ENCODE peak calls at places on chromosomes 5 and 9, in ten cellular contexts. M is heart right ventricle, N is lower leg skin, R is GM20000, E is A549, Q is suprapubic skin, D is H1, B is transverse colon, C is fibroblast of pulmonary artery, A is tibial artery. L is an unnamed sample.

GRCh38 chr9:93536874-93537273 is 39.5 kb upstream of the PHF2 start:
- DNase-seq in M (no peak), N (no peak), R (no peak), E (peak; percentile 13), Q (no peak), D (no peak), B (no peak), C (no peak), A (no peak), L (no peak)

GRCh38 chr5:171309276-171309525 is 153 bp downstream of the TLX3 start:
- DNase-seq in M (no peak), N (no peak), R (no peak), E (no peak), Q (no peak), D (no peak), B (no peak), C (no peak), A (no peak), L (no peak)

GRCh38 chr5:36452394-36453100 is 150.8 kb upstream of the RANBP3L start:
- DNase-seq in M (no peak), N (peak; percentile 46), R (no peak), E (no peak), Q (no peak), D (no peak), B (no peak), C (no peak), A (no peak), L (no peak)

GRCh38 chr5:10306806-10307205 is 896 bp downstream of the CMBL start:
- DNase-seq in M (no peak), N (no peak), R (no peak), E (no peak), Q (no peak), D (no peak), B (no peak), C (no peak), A (no peak), L (no peak)

GRCh38 chr5:72210913-72211670 is 103.8 kb downstream of the MAP1B start:
- DNase-seq in M (peak; percentile 42), N (peak; percentile 33), R (no peak), E (peak; percentile 39), Q (no peak), D (no peak), B (peak; percentile 23), C (peak; percentile 82), A (peak; percentile 30), L (peak; percentile 74)

GRCh38 chr9:94139672-94140417 is 55.6 kb downstream of the PTPDC1 start:
- DNase-seq in M (peak; percentile 84), N (peak; percentile 85), R (no peak), E (peak; percentile 71), Q (peak; percentile 93), D (no peak), B (peak; percentile 74), C (peak; percentile 98), A (peak; percentile 92), L (peak; percentile 89)

GRCh38 chr5:36273809-36274526 is 27.7 kb downstream of the RANBP3L start:
- DNase-seq in M (no peak), N (no peak), R (no peak), E (no peak), Q (no peak), D (no peak), B (no peak), C (no peak), A (no peak), L (peak; percentile 16)

GRCh38 chr5:160479926-160480325 is 58.3 kb downstream of the PTTG1 start:
- DNase-seq in M (no peak), N (no peak), R (no peak), E (no peak), Q (no peak), D (no peak), B (no peak), C (peak; percentile 57), A (no peak), L (no peak)

GRCh38 chr9:71079451-71079850 is 42.0 kb downstream of the TRPM3 start:
- DNase-seq in M (no peak), N (no peak), R (no peak), E (peak; percentile 2), Q (no peak), D (no peak), B (no peak), C (peak; percentile 16), A (no peak), L (no peak)

GRCh38 chr9:29945012-29945411 is 2371.7 kb upstream of the C9orf72 start:
- DNase-seq in M (no peak), N (no peak), R (no peak), E (no peak), Q (no peak), D (no peak), B (no peak), C (peak; percentile 43), A (no peak), L (no peak)

GRCh38 chr5:143037071-143037470 is 266.9 kb downstream of the ARHGAP26 start:
- DNase-seq in M (no peak), N (no peak), R (no peak), E (no peak), Q (no peak), D (peak; percentile 19), B (no peak), C (no peak), A (no peak), L (no peak)

GRCh38 chr5:146877178-146877681 is 1.3 kb downstream of the PPP2R2B start:
- DNase-seq in M (no peak), N (no peak), R (peak; percentile 21), E (no peak), Q (no peak), D (no peak), B (no peak), C (no peak), A (no peak), L (no peak)

GRCh38 chr5:55600536-55601208 is 65.9 kb upstream of the PLPP1 start:
- DNase-seq in M (no peak), N (no peak), R (peak; percentile 39), E (peak; percentile 21), Q (no peak), D (no peak), B (no peak), C (peak; percentile 85), A (peak; percentile 31), L (peak; percentile 30)

GRCh38 chr5:38736089-38736488 is 109.7 kb upstream of the OSMR start:
- DNase-seq in M (no peak), N (no peak), R (no peak), E (no peak), Q (no peak), D (no peak), B (no peak), C (no peak), A (no peak), L (no peak)
- TF ChIP-seq CTCF in M (no peak), N (no peak), R (no peak), E (no peak), Q (no peak), D (no peak), B (no peak), C (no peak), A (no peak), L (no peak)

GRCh38 chr9:136275655-136276429 is 28.1 kb downstream of the CCDC187 start:
- DNase-seq in M (no peak), N (no peak), R (no peak), E (no peak), Q (no peak), D (no peak), B (no peak), C (no peak), A (no peak), L (no peak)
- TF ChIP-seq CTCF in M (no peak), N (no peak), R (no peak), E (no peak), Q (no peak), D (no peak), B (no peak), C (no peak), A (no peak), L (no peak)

GRCh38 chr5:113197456-113198200 is 221.0 kb downstream of the DCP2 start:
- DNase-seq in M (no peak), N (no peak), R (no peak), E (no peak), Q (no peak), D (no peak), B (no peak), C (no peak), A (no peak), L (no peak)

GRCh38 chr5:113194125-113194524 is 217.5 kb downstream of the DCP2 start:
- DNase-seq in M (no peak), N (no peak), R (no peak), E (no peak), Q (no peak), D (no peak), B (no peak), C (no peak), A (no peak), L (no peak)

GRCh38 chr5:113193311-113193978 is 216.8 kb downstream of the DCP2 start:
- DNase-seq in M (no peak), N (no peak), R (no peak), E (no peak), Q (no peak), D (no peak), B (no peak), C (peak; percentile 38), A (no peak), L (no peak)

GRCh38 chr5:113195726-113196125 is 219.1 kb downstream of the DCP2 start:
- DNase-seq in M (no peak), N (no peak), R (no peak), E (no peak), Q (no peak), D (no peak), B (no peak), C (no peak), A (no peak), L (no peak)

DNA sequence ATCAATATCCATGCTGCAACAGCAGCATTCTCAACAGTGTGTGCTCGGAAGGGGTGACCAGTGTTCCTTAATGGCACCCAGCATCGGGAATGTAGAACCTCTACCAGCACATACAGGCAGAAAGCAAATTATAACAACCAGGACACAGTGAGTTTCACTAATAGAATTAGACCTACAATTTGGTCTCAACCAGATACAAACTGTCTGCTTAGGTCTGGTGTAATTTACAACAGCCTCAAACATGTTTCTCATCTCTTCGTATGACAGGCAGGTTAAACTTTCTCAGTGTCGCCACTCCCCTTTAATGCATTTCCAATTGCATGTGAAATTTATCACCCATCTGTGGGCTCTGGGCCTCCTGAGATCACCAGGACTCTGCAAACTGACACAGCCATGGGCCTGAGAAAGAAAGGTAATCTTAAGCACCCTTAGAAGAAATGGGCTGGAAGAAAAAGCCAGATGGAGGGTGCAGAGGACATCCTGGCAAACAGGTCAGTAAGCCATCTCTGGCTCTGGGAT is 218.7 kb downstream of the DCP2 start:
- DNase-seq in M (no peak), N (no peak), R (no peak), E (no peak), Q (no peak), D (no peak), B (no peak), C (no peak), A (no peak), L (no peak)
- TF ChIP-seq CTCF in M (no peak), N (no peak), R (no peak), E (no peak), Q (no peak), D (no peak), B (no peak), C (no peak), A (no peak), L (no peak)

DNA sequence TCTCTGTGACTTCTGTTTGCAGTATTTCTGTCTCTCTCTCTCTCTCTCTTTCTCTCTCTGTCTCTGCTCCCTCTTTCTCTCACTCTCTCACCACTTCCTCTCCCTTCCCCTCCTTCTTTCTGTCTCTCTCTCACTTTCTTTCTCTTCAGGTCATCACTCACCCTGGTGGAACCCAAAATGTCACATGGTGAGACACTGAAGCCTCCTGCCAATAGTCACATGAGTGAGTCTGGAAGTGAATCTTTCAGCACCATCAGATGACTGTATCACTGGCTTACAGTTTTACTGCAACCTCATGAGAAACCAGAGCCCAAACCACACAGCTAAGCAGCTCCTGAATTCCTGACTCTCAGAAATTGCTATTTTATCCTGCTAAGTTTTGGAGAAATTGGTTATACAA is 414.6 kb downstream of the CAAP1 start:
- DNase-seq in M (no peak), N (no peak), R (no peak), E (no peak), Q (no peak), D (no peak), B (no peak), C (no peak), A (no peak), L (no peak)
- TF ChIP-seq CTCF in M (no peak), N (no peak), R (no peak), E (no peak), Q (no peak), D (no peak), B (no peak), C (no peak), A (no peak), L (no peak)